ENCODE peak calls at places on chromosomes 13 and 19, in six cellular contexts. T is H54, Z is MG63, M is NCI-H2171 treated with DMSO at 0.1 percent for 48 hours, G is amygdala, E is anterior cingulate cortex. R is an unnamed sample.

GRCh38 chr19:15995536-15995935 is 46.7 kb downstream of the OR10H4 start:
- DNase-seq in T (no peak), Z (no peak), M (no peak), G (no peak), E (no peak), R (no peak)

GRCh38 chr13:113061271-113061625 is 44.3 kb upstream of the F7 start:
- DNase-seq in T (no peak), Z (no peak), M (no peak), G (peak), E (no peak), R (no peak)

GRCh38 chr13:93967286-93967685 is 512.2 kb downstream of the DCT start:
- DNase-seq in T (no peak), Z (no peak), M (no peak), G (no peak), E (no peak), R (no peak)

GRCh38 chr13:52377898-52378297 is 28.1 kb downstream of the THSD1 start:
- DNase-seq in T (no peak), Z (no peak), M (no peak), G (no peak), E (no peak), R (no peak)

GRCh38 chr13:110302986-110303385 is 4.0 kb downstream of the COL4A1 start:
- DNase-seq in T (no peak), Z (no peak), M (no peak), G (no peak), E (no peak), R (no peak)

GRCh38 chr19:18461471-18461870 is 23.5 kb upstream of the ISYNA1 start:
- DNase-seq in T (no peak), Z (no peak), M (no peak), G (no peak), E (no peak), R (no peak)

GRCh38 chr13:105630411-105630810 is 905.1 kb downstream of the EFNB2 start:
- DNase-seq in T (no peak), Z (no peak), M (no peak), G (no peak), E (no peak), R (no peak)

GRCh38 chr13:34419025-34419424 is 523.0 kb upstream of the NBEA start:
- DNase-seq in T (no peak), Z (no peak), M (no peak), G (no peak), E (peak), R (no peak)

GRCh38 chr13:25111557-25111956 is 15.6 kb downstream of the PABPC3 start:
- DNase-seq in T (no peak), Z (no peak), M (no peak), G (no peak), E (no peak), R (no peak)

GRCh38 chr13:110345266-110345665 is 38.2 kb downstream of the COL4A2 start:
- DNase-seq in T (no peak), Z (no peak), M (no peak), G (no peak), E (no peak), R (no peak)

GRCh38 chr19:34556500-34556899 is 74.9 kb downstream of the WTIP start:
- DNase-seq in T (no peak), Z (peak), M (no peak), G (no peak), E (no peak), R (peak)

GRCh38 chr13:43376596-43376995 is 353.2 kb downstream of the DNAJC15 start:
- DNase-seq in T (no peak), Z (no peak), M (no peak), G (no peak), E (no peak), R (no peak)

GRCh38 chr19:42093505-42093904 is 17.5 kb downstream of the ZNF574 start:
- DNase-seq in T (no peak), Z (no peak), M (no peak), G (no peak), E (no peak), R (no peak)

GRCh38 chr13:77533875-77534788 is 1.4 kb upstream of the SCEL start:
- DNase-seq in T (no peak), Z (no peak), M (no peak), G (no peak), E (no peak), R (no peak)

GRCh38 chr19:18093439-18094161 is 4.0 kb upstream of the MAST3 start:
- DNase-seq in T (peak), Z (peak), M (peak), G (no peak), E (no peak), R (peak)

GRCh38 chr13:23657056-23657455 is 86.8 kb downstream of the TNFRSF19 start:
- DNase-seq in T (no peak), Z (no peak), M (peak), G (no peak), E (no peak), R (no peak)

GRCh38 chr19:3184847-3185481 is 766 bp upstream of the NCLN start:
- DNase-seq in T (peak), Z (peak), M (peak), G (peak), E (peak), R (peak)

GRCh38 chr19:29576761-29577661 is 29.1 kb upstream of the POP4 start:
- DNase-seq in T (peak), Z (peak), M (peak), G (no peak), E (no peak), R (no peak)

GRCh38 chr13:28751210-28751935 is 32.6 kb upstream of the SLC46A3 start:
- DNase-seq in T (no peak), Z (peak), M (no peak), G (no peak), E (no peak), R (no peak)

GRCh38 chr19:52602931-52603330 is 32.8 kb downstream of the ZNF701 start:
- DNase-seq in T (no peak), Z (no peak), M (no peak), G (no peak), E (no peak), R (no peak)

GRCh38 chr13:113881614-113882265 is 17.9 kb upstream of the GAS6 start:
- DNase-seq in T (no peak), Z (no peak), M (no peak), G (no peak), E (no peak), R (no peak)

GRCh38 chr19:8208710-8209110 is 460 bp upstream of the CERS4 start:
- DNase-seq in T (peak), Z (no peak), M (no peak), G (no peak), E (no peak), R (no peak)

GRCh38 chr19:9836021-9836420 is 903 bp downstream of the PIN1 start:
- DNase-seq in T (no peak), Z (peak), M (peak), G (no peak), E (no peak), R (no peak)

GRCh38 chr19:38669532-38669931 is 22.1 kb downstream of the ACTN4 start:
- DNase-seq in T (no peak), Z (no peak), M (no peak), G (no peak), E (no peak), R (no peak)

GRCh38 chr19:22427587-22428298 is 5.6 kb upstream of the ZNF98 start:
- DNase-seq in T (no peak), Z (no peak), M (no peak), G (no peak), E (no peak), R (no peak)

GRCh38 chr13:82963466-82963865 is 918.8 kb downstream of the SLITRK1 start:
- DNase-seq in T (no peak), Z (no peak), M (no peak), G (no peak), E (no peak), R (no peak)

GRCh38 chr19:32012886-32013635 is 332.3 kb upstream of the ZNF507 start:
- DNase-seq in T (no peak), Z (peak), M (no peak), G (no peak), E (no peak), R (no peak)

GRCh38 chr19:15315101-15315500 is 17.2 kb downstream of the BRD4 start:
- DNase-seq in T (no peak), Z (no peak), M (no peak), G (no peak), E (no peak), R (no peak)

GRCh38 chr19:46724468-46724867 is 7.6 kb upstream of the PRKD2 start:
- DNase-seq in T (no peak), Z (no peak), M (no peak), G (no peak), E (no peak), R (no peak)

GRCh38 chr19:5172859-5173577 is 167.6 kb downstream of the PTPRS start:
- DNase-seq in T (peak), Z (peak), M (no peak), G (no peak), E (no peak), R (peak)

GRCh38 chr19:12484371-12485322 is at the start of gene ZNF709:
- DNase-seq in T (peak), Z (peak), M (peak), G (peak), E (peak), R (no peak)

GRCh38 chr13:113216165-113217056 is 7.0 kb downstream of the CUL4A start:
- DNase-seq in T (peak), Z (peak), M (peak), G (no peak), E (no peak), R (peak)

GRCh38 chr19:46328079-46328478 is 18.8 kb upstream of the PPP5C start:
- DNase-seq in T (no peak), Z (no peak), M (no peak), G (no peak), E (no peak), R (no peak)

GRCh38 chr19:35378356-35378755 is 7.5 kb downstream of the GPR42 start:
- DNase-seq in T (no peak), Z (no peak), M (no peak), G (no peak), E (no peak), R (no peak)

GRCh38 chr13:113533441-113533840 is 42.9 kb upstream of the DCUN1D2 start:
- DNase-seq in T (no peak), Z (no peak), M (no peak), G (no peak), E (no peak), R (no peak)